ENCODE peak calls at places on chromosomes 12 and 14, in five cellular contexts. T is coronary artery, G is tibial nerve, Z is AG04450, U is right cardiac atrium. Q is an unnamed sample.

GRCh38 chr14:75126121-75126544 is 715 bp downstream of the NEK9 start:
- DNase-seq in G (no peak), U (no peak), Z (no peak), T (no peak), Q (no peak)

GRCh38 chr14:103057028-103057371 is 349 bp downstream of the CDC42BPB start:
- DNase-seq in U (peak), Z (no peak), G (no peak), T (no peak), Q (peak)

GRCh38 chr14:89921896-89922548 is 32.5 kb downstream of the EFCAB11 start:
- DNase-seq in T (no peak), G (no peak), Z (no peak), U (no peak), Q (no peak)

GRCh38 chr12:8629486-8630033 is 16.9 kb upstream of the AICDA start:
- DNase-seq in G (no peak), U (no peak), Z (no peak), T (peak), Q (no peak)

GRCh38 chr14:55116246-55117030 is 12.6 kb upstream of the LGALS3 start:
- DNase-seq in Z (no peak), T (no peak), U (no peak), G (no peak), Q (no peak)

GRCh38 chr12:9782547-9783382 is 22.1 kb upstream of the CD69 start:
- DNase-seq in Z (no peak), U (no peak), G (no peak), T (no peak), Q (no peak)

GRCh38 chr12:119071638-119072231 is 90.4 kb downstream of the SRRM4 start:
- DNase-seq in U (no peak), G (no peak), T (no peak), Z (no peak), Q (no peak)

GRCh38 chr14:100634026-100634425 is 46.8 kb upstream of the BEGAIN start:
- DNase-seq in G (no peak), Z (no peak), U (no peak), T (no peak), Q (no peak)

GRCh38 chr12:6925239-6925542 is 2.6 kb upstream of the ATN1 start:
- DNase-seq in G (no peak), U (peak), T (no peak), Z (no peak), Q (no peak)

GRCh38 chr12:56792678-56793077 is 29.6 kb downstream of the HSD17B6 start:
- DNase-seq in T (no peak), G (no peak), Z (no peak), U (no peak), Q (no peak)

GRCh38 chr12:45431153-45431552 is 215.3 kb downstream of the ANO6 start:
- DNase-seq in Z (no peak), U (no peak), G (no peak), T (no peak), Q (no peak)

GRCh38 chr12:89225808-89226368 is 126.4 kb downstream of the DUSP6 start:
- DNase-seq in G (no peak), U (no peak), T (no peak), Z (peak), Q (no peak)

GRCh38 chr14:21501568-21501967 is 9.6 kb downstream of the METTL3 start:
- DNase-seq in G (no peak), T (no peak), Z (no peak), U (no peak), Q (no peak)

GRCh38 chr12:20089077-20089476 is 279.3 kb upstream of the PDE3A start:
- DNase-seq in U (no peak), G (no peak), Z (no peak), T (no peak), Q (no peak)

GRCh38 chr14:103102689-103103260 is 8.2 kb downstream of the EXOC3L4 start:
- DNase-seq in U (peak), T (no peak), Z (no peak), G (no peak), Q (no peak)

GRCh38 chr14:95446470-95446869 is 70.0 kb downstream of the SYNE3 start:
- DNase-seq in Z (no peak), T (no peak), U (no peak), G (no peak), Q (no peak)

GRCh38 chr12:14954269-14954668 is 7.1 kb downstream of the ARHGDIB start:
- DNase-seq in T (no peak), U (no peak), G (no peak), Z (no peak), Q (no peak)

GRCh38 chr12:23221926-23222325 is 597.0 kb downstream of the ETNK1 start:
- DNase-seq in Z (no peak), T (no peak), U (no peak), G (no peak), Q (no peak)

GRCh38 chr14:54529811-54530210 is 20.1 kb downstream of the CGRRF1 start:
- DNase-seq in G (no peak), U (no peak), Z (no peak), T (no peak), Q (no peak)

GRCh38 chr14:94114589-94115067 is 4.1 kb downstream of the IFI27 start:
- DNase-seq in Z (no peak), T (peak), U (no peak), G (no peak), Q (peak)
- H3K27ac ChIP-seq in Z (no peak), T (no peak), U (peak), G (peak), Q (peak)

DNA sequence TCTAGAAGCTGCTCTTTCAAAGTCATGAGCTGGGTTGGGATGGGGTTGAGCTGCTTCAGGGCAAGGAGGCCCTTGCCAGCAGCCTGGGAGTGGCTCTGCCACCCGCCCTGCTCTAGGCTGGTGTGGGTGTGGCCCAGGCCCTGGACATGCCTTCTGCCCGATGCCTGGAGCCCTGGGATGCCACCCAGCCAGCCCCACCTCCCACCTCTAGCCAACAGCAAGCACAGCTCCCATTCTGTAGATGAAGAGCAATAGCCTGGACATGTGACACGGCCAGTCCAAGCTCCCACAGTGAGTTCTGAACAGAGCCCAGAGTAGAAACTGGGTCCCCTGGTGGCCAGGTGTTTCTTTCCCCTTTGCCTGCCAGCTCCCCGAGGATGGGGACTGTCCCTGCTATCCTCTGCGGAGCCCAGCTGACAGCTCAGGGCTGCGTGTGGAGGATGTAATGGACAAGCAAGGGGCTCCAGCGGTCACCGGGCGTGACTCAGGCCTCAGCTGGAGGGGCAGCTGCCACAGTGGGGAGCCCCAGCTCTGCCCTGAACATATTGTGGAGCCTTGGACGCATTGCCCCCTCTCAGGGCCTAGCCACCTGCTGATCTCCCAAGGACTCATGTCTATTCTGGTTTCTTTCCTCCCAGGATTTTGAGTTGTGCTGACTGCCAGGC is 165.2 kb downstream of the TSPAN9 start:
- DNase-seq in G (no peak), Z (no peak), U (peak), T (no peak), Q (no peak)
- H3K27ac ChIP-seq in G (no peak), Z (no peak), U (peak), T (peak), Q (no peak)

DNA sequence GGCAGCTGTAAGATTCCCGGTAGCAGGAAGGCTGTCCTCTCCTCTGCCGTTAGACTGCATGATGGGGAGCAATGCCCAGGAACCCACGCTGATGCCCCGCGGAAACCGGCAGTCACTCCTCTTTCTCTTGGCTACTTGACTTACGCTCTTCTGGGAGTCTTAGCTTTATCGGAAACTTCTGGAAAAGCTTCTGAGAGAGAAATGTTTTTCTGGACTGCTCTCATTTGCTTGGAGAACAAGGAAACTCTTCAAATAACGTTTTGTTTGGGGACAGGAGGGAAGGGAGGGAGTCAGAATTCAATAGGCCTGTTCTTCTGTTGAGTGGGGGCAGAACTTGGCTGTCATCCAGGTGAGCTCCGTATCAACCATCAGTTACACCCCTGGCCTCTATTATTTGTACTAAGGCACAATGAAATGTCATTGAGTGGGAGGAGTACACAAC is 128.0 kb upstream of the MAX start:
- DNase-seq in U (peak), Z (no peak), T (no peak), G (peak), Q (no peak)
- H3K27ac ChIP-seq in U (peak), Z (peak), T (peak), G (peak), Q (peak)

GRCh38 chr12:52906049-52906645 is 1.3 kb upstream of the KRT8 start:
- DNase-seq in G (no peak), T (no peak), Z (no peak), U (no peak), Q (no peak)
- H3K27ac ChIP-seq in G (no peak), T (no peak), Z (peak), U (no peak), Q (no peak)

DNA sequence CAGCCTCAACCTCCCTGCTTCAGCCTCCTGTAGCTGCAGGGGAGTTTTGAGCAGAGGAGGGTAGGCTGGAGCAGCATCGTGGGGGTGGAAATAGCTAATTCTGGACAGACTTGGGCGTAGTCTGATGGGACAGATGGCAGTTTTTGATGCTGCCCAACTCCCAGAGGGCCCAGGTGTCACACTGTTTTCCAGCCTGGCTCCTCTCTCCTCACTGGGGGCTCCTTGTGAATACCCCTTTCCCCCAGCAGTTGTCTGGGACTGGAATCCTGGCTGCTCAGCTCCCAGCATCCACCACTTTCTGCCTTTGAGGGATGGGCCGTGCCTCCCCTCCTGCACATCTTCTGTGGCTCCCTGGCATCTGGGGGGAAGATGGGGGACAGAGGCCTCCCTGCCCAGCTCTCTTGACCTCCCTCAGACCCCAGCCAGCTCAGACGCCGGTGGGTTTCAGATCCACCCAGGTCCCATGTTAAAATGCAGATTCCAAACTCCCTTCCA is 34.0 kb downstream of the SH2B3 start:
- DNase-seq in T (no peak), U (no peak), G (no peak), Z (no peak), Q (peak)
- H3K27ac ChIP-seq in T (no peak), U (no peak), G (peak), Z (no peak), Q (peak)

Q was measured in suprapubic skin.